ENCODE peak calls at places on chromosomes 11 and 22, in five cellular contexts. C is activated effector memory CD4-positive, alpha-beta T cell treated with Interleukin-2 at 50 U/mL for 16 hours; O is Kasumi-1; R is CD4-positive, CD25-positive, alpha-beta regulatory T cell; P is DMS 273 treated with DMSO at 0.1 percent for 48 hours. S is an unnamed sample.
A peak's percentile ranks its signal among the peaks of the same experiment; 100 is the strongest.

GRCh38 chr11:93573184-93573583 is 30.0 kb upstream of the SMCO4 start:
- DNase-seq in C (no peak), O (peak; percentile 8), R (no peak), P (no peak), S (no peak)

GRCh38 chr11:10205928-10206327 is 88.1 kb downstream of the SBF2 start:
- DNase-seq in C (no peak), O (no peak), R (no peak), P (no peak), S (no peak)

GRCh38 chr11:103450241-103450640 is 341.0 kb downstream of the DYNC2H1 start:
- DNase-seq in C (no peak), O (no peak), R (no peak), P (no peak), S (no peak)

GRCh38 chr22:49307071-49307830 is 520.4 kb downstream of the BRD1 start:
- DNase-seq in C (no peak), O (no peak), R (no peak), P (no peak), S (no peak)

GRCh38 chr11:72676874-72677341 is 2.7 kb upstream of the PDE2A start:
- DNase-seq in C (peak; percentile 41), O (peak; percentile 61), R (peak; percentile 19), P (no peak), S (peak; percentile 50)

GRCh38 chr22:50569041-50569459 is 6.3 kb upstream of the SYCE3 start:
- DNase-seq in C (no peak), O (no peak), R (no peak), P (no peak), S (no peak)

GRCh38 chr22:30875481-30876215 is 92.9 kb downstream of the MORC2 start:
- DNase-seq in C (no peak), O (no peak), R (no peak), P (no peak), S (no peak)

GRCh38 chr11:17792161-17792560 is 57.6 kb downstream of the KCNC1 start:
- DNase-seq in C (no peak), O (no peak), R (no peak), P (no peak), S (no peak)

GRCh38 chr11:36577859-36578258 is 10.1 kb downstream of the RAG1 start:
- DNase-seq in C (no peak), O (no peak), R (no peak), P (no peak), S (no peak)

GRCh38 chr11:111435046-111435698 is 56.1 kb upstream of the POU2AF1 start:
- DNase-seq in C (no peak), O (no peak), R (no peak), P (no peak), S (no peak)

GRCh38 chr11:83278351-83278750 is 7.8 kb downstream of the CCDC90B start:
- DNase-seq in C (no peak), O (no peak), R (no peak), P (no peak), S (no peak)

GRCh38 chr22:21446128-21446826 is 20.9 kb upstream of the TMEM191C start:
- DNase-seq in C (no peak), O (no peak), R (no peak), P (no peak), S (no peak)

GRCh38 chr22:49153921-49154320 is 673.8 kb downstream of the BRD1 start:
- DNase-seq in C (no peak), O (no peak), R (no peak), P (no peak), S (no peak)

GRCh38 chr11:120824242-120824641 is 199.7 kb upstream of the TBCEL start:
- DNase-seq in C (no peak), O (no peak), R (no peak), P (no peak), S (no peak)

GRCh38 chr11:78226684-78227680 is 38.3 kb downstream of the USP35 start:
- DNase-seq in C (no peak), O (no peak), R (no peak), P (no peak), S (no peak)

GRCh38 chr22:39808087-39808486 is 85.5 kb downstream of the ENTHD1 start:
- DNase-seq in C (no peak), O (peak; percentile 16), R (no peak), P (no peak), S (peak; percentile 1)

GRCh38 chr11:15816270-15816871 is 540.0 kb downstream of the SOX6 start:
- DNase-seq in C (no peak), O (no peak), R (no peak), P (no peak), S (no peak)

GRCh38 chr11:47724041-47724729 is 9.0 kb upstream of the AGBL2 start:
- DNase-seq in C (no peak), O (peak; percentile 38), R (no peak), P (no peak), S (no peak)

GRCh38 chr22:38766076-38766777 is 10.4 kb upstream of the SUN2 start:
- DNase-seq in C (peak; percentile 27), O (peak; percentile 48), R (no peak), P (peak; percentile 45), S (peak; percentile 28)

GRCh38 chr22:19904174-19904856 is 37.3 kb upstream of the COMT start:
- DNase-seq in C (no peak), O (no peak), R (no peak), P (no peak), S (no peak)

GRCh38 chr11:70747285-70747684 is 349.0 kb downstream of the CTTN start:
- DNase-seq in C (no peak), O (no peak), R (no peak), P (no peak), S (no peak)

GRCh38 chr11:130457909-130458729 is 9.7 kb downstream of the ADAMTS15 start:
- DNase-seq in C (no peak), O (peak; percentile 79), R (no peak), P (no peak), S (no peak)

GRCh38 chr11:46672381-46672839 is 28.0 kb downstream of the ARHGAP1 start:
- DNase-seq in C (no peak), O (peak; percentile 21), R (no peak), P (no peak), S (no peak)

GRCh38 chr11:76752321-76753175 is 30.6 kb upstream of the TSKU start:
- DNase-seq in C (no peak), O (no peak), R (no peak), P (no peak), S (no peak)

GRCh38 chr11:92423133-92423532 is 198.5 kb downstream of the FAT3 start:
- DNase-seq in C (no peak), O (no peak), R (no peak), P (no peak), S (no peak)

GRCh38 chr11:74602637-74603591 is 10.5 kb downstream of the POLD3 start:
- DNase-seq in C (no peak), O (no peak), R (no peak), P (no peak), S (no peak)

GRCh38 chr11:95451682-95452081 is 220.7 kb upstream of the SESN3 start:
- DNase-seq in C (no peak), O (peak; percentile 32), R (no peak), P (no peak), S (no peak)

GRCh38 chr22:46914916-46915894 is 152.8 kb downstream of the TBC1D22A start:
- DNase-seq in C (no peak), O (no peak), R (no peak), P (no peak), S (no peak)

GRCh38 chr11:122235615-122236014 is 119.6 kb upstream of the BLID start:
- DNase-seq in C (no peak), O (no peak), R (no peak), P (peak; percentile 30), S (no peak)

GRCh38 chr22:42895087-42895486 is 38.0 kb upstream of the ARFGAP3 start:
- DNase-seq in C (no peak), O (peak; percentile 52), R (no peak), P (no peak), S (peak; percentile 12)

GRCh38 chr11:119337581-119338317 is 2.9 kb downstream of the C1QTNF5 start:
- DNase-seq in C (no peak), O (no peak), R (no peak), P (no peak), S (no peak)

GRCh38 chr11:67273260-67273990 is 7.2 kb downstream of the GRK2 start:
- DNase-seq in C (no peak), O (no peak), R (no peak), P (no peak), S (no peak)

GRCh38 chr22:46577361-46578249 is 40.2 kb upstream of the CELSR1 start:
- DNase-seq in C (no peak), O (no peak), R (no peak), P (no peak), S (peak; percentile 16)

GRCh38 chr11:2769409-2769778 is 69.6 kb upstream of the KCNQ1OT1 start:
- DNase-seq in C (no peak), O (no peak), R (no peak), P (no peak), S (no peak)

GRCh38 chr11:124277809-124278208 is 21.6 kb downstream of the OR8G5 start:
- DNase-seq in C (no peak), O (no peak), R (no peak), P (no peak), S (no peak)

GRCh38 chr22:41531736-41532477 is 12.4 kb downstream of the POLR3H start:
- DNase-seq in C (no peak), O (no peak), R (no peak), P (no peak), S (no peak)

GRCh38 chr22:32926600-32926999 is 125.1 kb downstream of the TIMP3 start:
- DNase-seq in C (no peak), O (peak; percentile 37), R (no peak), P (no peak), S (no peak)

GRCh38 chr22:44037519-44038370 is 13.6 kb downstream of the PARVB start:
- DNase-seq in C (no peak), O (no peak), R (no peak), P (no peak), S (no peak)